ENCODE peak calls at places on chromosomes 4 and X, in six cellular contexts. I is AML-193; J is head of caudate nucleus; G is uterus; D is naive thymus-derived CD8-positive, alpha-beta T cell; K is upper lobe of left lung. O is an unnamed sample.

GRCh38 chrX:35728481-35728880 is 69.7 kb upstream of the MAGEB16 start:
- DNase-seq in I (no peak), J (no peak), G (no peak), D (no peak), K (no peak), O (no peak)

GRCh38 chr4:62344915-62345314 is 1144.8 kb downstream of the ADGRL3 start:
- DNase-seq in I (no peak), J (no peak), G (no peak), D (no peak), K (no peak), O (no peak)

GRCh38 chrX:64805683-64806082 is 170.6 kb downstream of the ZC4H2 start:
- DNase-seq in I (no peak), J (no peak), G (no peak), D (no peak), K (no peak), O (no peak)

GRCh38 chr4:168886361-168886760 is 123.7 kb downstream of the CBR4 start:
- DNase-seq in I (no peak), J (no peak), G (no peak), D (no peak), K (no peak), O (no peak)

GRCh38 chrX:103236296-103236695 is 18.7 kb downstream of the TCEAL8 start:
- DNase-seq in I (no peak), J (no peak), G (no peak), D (no peak), K (no peak), O (no peak)

GRCh38 chrX:103254171-103254824 is 657 bp downstream of the TCEAL8 start:
- DNase-seq in I (no peak), J (peak; percentile 51), G (peak; percentile 40), D (peak; percentile 17), K (peak; percentile 33), O (peak; percentile 80)

GRCh38 chr4:133151681-133152329 is 2.7 kb downstream of the PCDH10 start:
- DNase-seq in I (no peak), J (peak; percentile 79), G (no peak), D (no peak), K (peak; percentile 79), O (no peak)

GRCh38 chr4:159267023-159267939 is 164.4 kb downstream of the RAPGEF2 start:
- DNase-seq in I (no peak), J (no peak), G (no peak), D (no peak), K (no peak), O (no peak)